ENCODE peak calls at places on chromosomes 12 and 14, in four cellular contexts. One of them, this sample, is unnamed.

GRCh38 chr12:105214670-105215375 is 21.2 kb downstream of the APPL2 start:
- DNase-seq in Peyer's patch: peak; percentile 93
- DNase-seq in A549: no peak
- DNase-seq in body of pancreas: peak; percentile 68
- DNase-seq in this sample: no peak

GRCh38 chr12:77368379-77368778 is 303.0 kb upstream of the E2F7 start:
- DNase-seq in Peyer's patch: no peak
- DNase-seq in A549: no peak
- DNase-seq in body of pancreas: no peak
- DNase-seq in this sample: no peak

GRCh38 chr12:85260904-85261303 is 19.1 kb upstream of the ALX1 start:
- DNase-seq in Peyer's patch: no peak
- DNase-seq in A549: no peak
- DNase-seq in body of pancreas: no peak
- DNase-seq in this sample: no peak

GRCh38 chr14:83483063-83483462 is 1949.4 kb upstream of the SEL1L start:
- DNase-seq in Peyer's patch: no peak
- DNase-seq in A549: no peak
- DNase-seq in body of pancreas: no peak
- DNase-seq in this sample: no peak

GRCh38 chr12:34404377-34405285 is 382.3 kb downstream of the ALG10 start:
- DNase-seq in Peyer's patch: peak; percentile 27
- DNase-seq in A549: no peak
- DNase-seq in body of pancreas: peak; percentile 2
- DNase-seq in this sample: peak; percentile 16

GRCh38 chr12:57783861-57784260 is 1.3 kb downstream of the TSFM start:
- DNase-seq in Peyer's patch: no peak
- DNase-seq in A549: no peak
- DNase-seq in body of pancreas: no peak
- DNase-seq in this sample: no peak

GRCh38 chr12:87827638-87828264 is 201.4 kb downstream of the C12orf50 start:
- DNase-seq in Peyer's patch: no peak
- DNase-seq in A549: peak; percentile 7
- DNase-seq in body of pancreas: no peak
- DNase-seq in this sample: no peak

GRCh38 chr12:118377891-118378470 is 1.6 kb downstream of the SUDS3 start:
- DNase-seq in Peyer's patch: peak; percentile 67
- DNase-seq in A549: peak; percentile 75
- DNase-seq in body of pancreas: peak; percentile 38
- DNase-seq in this sample: peak; percentile 90

GRCh38 chr14:23068792-23069412 is 11.6 kb upstream of the CDH24 start:
- DNase-seq in Peyer's patch: peak; percentile 73
- DNase-seq in A549: peak; percentile 95
- DNase-seq in body of pancreas: peak; percentile 85
- DNase-seq in this sample: peak; percentile 96

GRCh38 chr12:57085999-57086950 is 2.6 kb upstream of the NAB2 start:
- DNase-seq in Peyer's patch: peak; percentile 64
- DNase-seq in A549: peak; percentile 74
- DNase-seq in body of pancreas: peak; percentile 65
- DNase-seq in this sample: peak; percentile 92

GRCh38 chr14:90604356-90604755 is 207.5 kb downstream of the CALM1 start:
- DNase-seq in Peyer's patch: no peak
- DNase-seq in A549: no peak
- DNase-seq in body of pancreas: no peak
- DNase-seq in this sample: no peak

GRCh38 chr12:126582231-126582630 is 1517.0 kb downstream of the AACS start:
- DNase-seq in Peyer's patch: no peak
- DNase-seq in A549: no peak
- DNase-seq in body of pancreas: peak; percentile 65
- DNase-seq in this sample: no peak

GRCh38 chr14:90491868-90492560 is 95.2 kb downstream of the CALM1 start:
- DNase-seq in Peyer's patch: no peak
- DNase-seq in A549: no peak
- DNase-seq in body of pancreas: no peak
- DNase-seq in this sample: no peak

GRCh38 chr12:116346751-116347150 is 69.3 kb upstream of the MED13L start:
- DNase-seq in Peyer's patch: no peak
- DNase-seq in A549: peak; percentile 48
- DNase-seq in body of pancreas: peak; percentile 41
- DNase-seq in this sample: no peak

GRCh38 chr14:55780156-55780946 is 200.3 kb downstream of the KTN1 start:
- DNase-seq in Peyer's patch: no peak
- DNase-seq in A549: no peak
- DNase-seq in body of pancreas: peak; percentile 86
- DNase-seq in this sample: no peak

GRCh38 chr12:50458606-50459005 is 46.2 kb upstream of the DIP2B start:
- DNase-seq in Peyer's patch: no peak
- DNase-seq in A549: no peak
- DNase-seq in body of pancreas: no peak
- DNase-seq in this sample: no peak

GRCh38 chr14:39267592-39268112 is 33.9 kb downstream of the MIA2 start:
- DNase-seq in Peyer's patch: no peak
- DNase-seq in A549: no peak
- DNase-seq in body of pancreas: no peak
- DNase-seq in this sample: no peak

GRCh38 chr12:67582238-67582834 is 66.2 kb upstream of the DYRK2 start:
- DNase-seq in Peyer's patch: no peak
- DNase-seq in A549: no peak
- DNase-seq in body of pancreas: no peak
- DNase-seq in this sample: no peak

GRCh38 chr12:51941669-51942455 is 9.6 kb upstream of the ACVR1B start:
- DNase-seq in Peyer's patch: no peak
- DNase-seq in A549: no peak
- DNase-seq in body of pancreas: no peak
- DNase-seq in this sample: peak; percentile 36

GRCh38 chr14:52835122-52835903 is 43.9 kb upstream of the GNPNAT1 start:
- DNase-seq in Peyer's patch: no peak
- DNase-seq in A549: peak; percentile 66
- DNase-seq in body of pancreas: peak; percentile 16
- DNase-seq in this sample: peak; percentile 71

GRCh38 chr14:52833891-52834290 is 42.5 kb upstream of the GNPNAT1 start:
- DNase-seq in Peyer's patch: no peak
- DNase-seq in A549: no peak
- DNase-seq in body of pancreas: no peak
- DNase-seq in this sample: no peak

GRCh38 chr14:52834440-52834842 is 43.0 kb upstream of the GNPNAT1 start:
- DNase-seq in Peyer's patch: no peak
- DNase-seq in A549: peak; percentile 24
- DNase-seq in body of pancreas: no peak
- DNase-seq in this sample: no peak

GRCh38 chr14:52840916-52841315 is 49.5 kb upstream of the GNPNAT1 start:
- DNase-seq in Peyer's patch: no peak
- DNase-seq in A549: peak; percentile 33
- DNase-seq in body of pancreas: no peak
- DNase-seq in this sample: no peak

GRCh38 chr14:52837451-52837850 is 46.0 kb upstream of the GNPNAT1 start:
- DNase-seq in Peyer's patch: no peak
- DNase-seq in A549: no peak
- DNase-seq in body of pancreas: no peak
- DNase-seq in this sample: no peak
- H3K27ac ChIP-seq in Peyer's patch: no peak overlapping the region
- H3K27ac ChIP-seq in A549: peak overlapping the region; percentile 25
- H3K27ac ChIP-seq in body of pancreas: no peak overlapping the region
- H3K27ac ChIP-seq in this sample: no peak overlapping the region

DNA sequence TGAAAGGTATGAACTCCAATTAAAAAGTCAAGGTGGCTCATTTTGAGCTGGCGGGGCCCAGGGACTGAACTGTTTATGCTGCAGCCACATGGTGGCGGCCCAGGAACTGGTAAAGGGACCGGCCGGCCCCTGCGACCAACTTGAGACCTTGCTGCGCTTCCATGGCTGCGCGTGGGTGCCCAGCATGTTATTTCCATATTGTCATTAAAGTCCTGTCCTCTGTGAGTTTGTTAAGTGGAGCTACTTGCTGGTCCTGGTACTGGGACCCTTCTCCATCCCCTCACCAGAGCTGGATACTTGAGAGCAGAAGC is 62.3 kb downstream of the BEGAIN start:
- DNase-seq in Peyer's patch: peak; percentile 31
- DNase-seq in A549: peak; percentile 41
- DNase-seq in body of pancreas: peak; percentile 72
- DNase-seq in this sample: peak; percentile 82
- TF ChIP-seq CTCF in Peyer's patch: no peak
- TF ChIP-seq CTCF in A549: peak; percentile 55
- TF ChIP-seq CTCF in body of pancreas: peak; percentile 45
- TF ChIP-seq CTCF in this sample: peak; percentile 84

GRCh38 chr14:52741865-52742264 is 11.9 kb downstream of the STYX start:
- DNase-seq in Peyer's patch: no peak
- DNase-seq in A549: no peak
- DNase-seq in body of pancreas: no peak
- DNase-seq in this sample: no peak
- H3K27ac ChIP-seq in Peyer's patch: peak overlapping the region; percentile 72
- H3K27ac ChIP-seq in A549: no peak overlapping the region
- H3K27ac ChIP-seq in body of pancreas: no peak overlapping the region
- H3K27ac ChIP-seq in this sample: no peak overlapping the region

GRCh38 chr12:449203-449602 is 10.5 kb upstream of the B4GALNT3 start:
- DNase-seq in Peyer's patch: no peak
- DNase-seq in A549: no peak
- DNase-seq in body of pancreas: no peak
- DNase-seq in this sample: no peak

GRCh38 chr12:450438-450837 is 9.3 kb upstream of the B4GALNT3 start:
- DNase-seq in Peyer's patch: no peak
- DNase-seq in A549: no peak
- DNase-seq in body of pancreas: peak; percentile 40
- DNase-seq in this sample: no peak

GRCh38 chr12:457676-458075 is 2.1 kb upstream of the B4GALNT3 start:
- DNase-seq in Peyer's patch: no peak
- DNase-seq in A549: no peak
- DNase-seq in body of pancreas: no peak
- DNase-seq in this sample: no peak

GRCh38 chr12:455821-456220 is 3.9 kb upstream of the B4GALNT3 start:
- DNase-seq in Peyer's patch: no peak
- DNase-seq in A549: no peak
- DNase-seq in body of pancreas: no peak
- DNase-seq in this sample: no peak

GRCh38 chr12:452667-453210 is 7.0 kb upstream of the B4GALNT3 start:
- DNase-seq in Peyer's patch: no peak
- DNase-seq in A549: no peak
- DNase-seq in body of pancreas: no peak
- DNase-seq in this sample: no peak
- TF ChIP-seq CTCF in Peyer's patch: no peak
- TF ChIP-seq CTCF in A549: no peak
- TF ChIP-seq CTCF in body of pancreas: no peak
- TF ChIP-seq CTCF in this sample: no peak

GRCh38 chr14:24216345-24216699 is 456 bp upstream of the MDP1 start:
- DNase-seq in Peyer's patch: no peak
- DNase-seq in A549: no peak
- DNase-seq in body of pancreas: no peak
- DNase-seq in this sample: no peak

GRCh38 chr14:24219080-24219479 is 3.2 kb upstream of the MDP1 start:
- DNase-seq in Peyer's patch: no peak
- DNase-seq in A549: no peak
- DNase-seq in body of pancreas: no peak
- DNase-seq in this sample: no peak

GRCh38 chr14:24212924-24213865 is at the start of gene CHMP4A:
- DNase-seq in Peyer's patch: peak; percentile 94
- DNase-seq in A549: peak; percentile 99
- DNase-seq in body of pancreas: peak; percentile 94
- DNase-seq in this sample: peak; percentile 99

GRCh38 chr14:24213866-24214652 is 771 bp upstream of the CHMP4A start:
- DNase-seq in Peyer's patch: no peak
- DNase-seq in A549: no peak
- DNase-seq in body of pancreas: no peak
- DNase-seq in this sample: no peak

GRCh38 chr14:24215495-24216344 is at the start of gene MDP1:
- DNase-seq in Peyer's patch: peak; percentile 89
- DNase-seq in A549: peak; percentile 95
- DNase-seq in body of pancreas: peak; percentile 86
- DNase-seq in this sample: peak; percentile 92
- H3K27ac ChIP-seq in Peyer's patch: peak within 1 kb of the TSS; percentile 89
- H3K27ac ChIP-seq in A549: peak within 1 kb of the TSS; percentile 92
- H3K27ac ChIP-seq in body of pancreas: peak within 1 kb of the TSS; percentile 84
- H3K27ac ChIP-seq in this sample: no peak within 1 kb of the TSS

GRCh38 chr12:128797119-128798118 is 26.3 kb downstream of the SLC15A4 start:
- DNase-seq in Peyer's patch: no peak
- DNase-seq in A549: no peak
- DNase-seq in body of pancreas: peak; percentile 2
- DNase-seq in this sample: no peak
- TF ChIP-seq CTCF in Peyer's patch: no peak
- TF ChIP-seq CTCF in A549: no peak
- TF ChIP-seq CTCF in body of pancreas: no peak
- TF ChIP-seq CTCF in this sample: no peak

GRCh38 chr14:68770553-68771286 is 22.1 kb downstream of the ZFP36L1 start:
- DNase-seq in Peyer's patch: no peak
- DNase-seq in A549: no peak
- DNase-seq in body of pancreas: no peak
- DNase-seq in this sample: no peak

GRCh38 chr14:68774771-68775613 is 17.9 kb downstream of the ZFP36L1 start:
- DNase-seq in Peyer's patch: no peak
- DNase-seq in A549: no peak
- DNase-seq in body of pancreas: no peak
- DNase-seq in this sample: peak; percentile 17

GRCh38 chr14:68775614-68776126 is 17.2 kb downstream of the ZFP36L1 start:
- DNase-seq in Peyer's patch: no peak
- DNase-seq in A549: no peak
- DNase-seq in body of pancreas: no peak
- DNase-seq in this sample: peak; percentile 47

GRCh38 chr14:68771631-68772030 is 21.2 kb downstream of the ZFP36L1 start:
- DNase-seq in Peyer's patch: no peak
- DNase-seq in A549: no peak
- DNase-seq in body of pancreas: no peak
- DNase-seq in this sample: no peak

DNA sequence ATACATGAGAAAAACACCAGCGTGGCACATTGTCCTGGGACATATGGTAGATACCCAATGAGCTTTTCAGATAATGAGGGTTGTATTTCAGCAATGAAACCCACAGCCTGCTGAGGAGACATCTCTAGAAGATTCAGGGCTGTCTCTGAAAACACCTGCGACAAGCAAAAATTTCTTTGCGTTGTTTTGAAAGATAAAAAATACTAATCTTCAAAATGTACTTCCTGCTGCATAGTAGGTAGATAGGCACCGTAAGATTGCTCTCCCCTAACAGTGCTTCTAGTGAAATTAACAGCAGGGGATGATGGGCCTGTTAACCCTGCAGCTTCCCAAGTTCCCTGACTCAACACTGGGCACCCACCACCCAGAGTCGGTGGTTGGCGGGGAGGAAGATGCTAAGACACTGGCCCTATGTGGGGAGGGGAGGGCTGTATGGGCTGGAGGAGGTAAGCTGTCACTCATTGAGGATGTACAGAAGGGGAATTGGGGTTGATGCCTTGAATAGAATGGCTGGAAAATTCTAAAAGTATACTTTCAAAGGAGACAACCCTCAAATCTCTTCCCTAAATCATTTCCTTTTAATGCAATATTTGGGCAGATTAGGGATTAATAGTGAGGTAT is 20.0 kb downstream of the ZFP36L1 start:
- DNase-seq in Peyer's patch: no peak
- DNase-seq in A549: no peak
- DNase-seq in body of pancreas: no peak
- DNase-seq in this sample: no peak
- H3K27ac ChIP-seq in Peyer's patch: peak overlapping the region; percentile 44
- H3K27ac ChIP-seq in A549: peak overlapping the region; percentile 46
- H3K27ac ChIP-seq in body of pancreas: no peak overlapping the region
- H3K27ac ChIP-seq in this sample: no peak overlapping the region

GRCh38 chr12:112450725-112451124 is 32.0 kb downstream of the PTPN11 start:
- DNase-seq in Peyer's patch: no peak
- DNase-seq in A549: no peak
- DNase-seq in body of pancreas: no peak
- DNase-seq in this sample: no peak
- TF ChIP-seq CTCF in Peyer's patch: no peak
- TF ChIP-seq CTCF in A549: peak; percentile 10
- TF ChIP-seq CTCF in body of pancreas: no peak
- TF ChIP-seq CTCF in this sample: peak; percentile 20

This sample was measured in endodermal cell.